ENCODE peak calls at places on chromosomes 3 and 15, in six cellular contexts. Y is activated CD4-positive, alpha-beta T cell treated with anti-CD3 and anti-CD28 coated beads, Interleukin-2, amount 10 ng/mL, durations not matched to agents 7 days and 5 days; E is amniotic stem cell; T is cardiac septum; K is foreskin melanocyte; M is RPMI7951. O is an unnamed sample.

GRCh38 chr3:69776926-69777581 is 37.8 kb downstream of the MITF start:
- DNase-seq in E (no peak), Y (no peak), M (no peak), K (no peak), T (no peak), O (no peak)

GRCh38 chr15:99976000-99976399 is 242.8 kb upstream of the LYSMD4 start:
- DNase-seq in Y (no peak), K (no peak), T (no peak), E (no peak), M (no peak), O (no peak)

GRCh38 chr3:107627962-107628542 is 105.3 kb downstream of the BBX start:
- DNase-seq in K (no peak), E (no peak), T (no peak), M (no peak), Y (no peak), O (no peak)

GRCh38 chr3:127049390-127049789 is 66.5 kb downstream of the PLXNA1 start:
- DNase-seq in M (peak; percentile 75), T (no peak), Y (no peak), E (no peak), K (no peak), O (no peak)

GRCh38 chr15:101027920-101028319 is 108.8 kb downstream of the LRRK1 start:
- DNase-seq in E (no peak), K (no peak), T (no peak), Y (no peak), M (no peak), O (peak; percentile 25)

GRCh38 chr15:90561344-90562244 is 31.9 kb downstream of the CRTC3 start:
- DNase-seq in T (no peak), K (no peak), M (no peak), E (no peak), Y (peak; percentile 75), O (no peak)

GRCh38 chr3:25021816-25022215 is 406.2 kb upstream of the RARB start:
- DNase-seq in K (no peak), T (no peak), Y (no peak), M (no peak), E (peak; percentile 12), O (no peak)

GRCh38 chr3:192156382-192156781 is 571.0 kb downstream of the FGF12 start:
- DNase-seq in K (no peak), E (no peak), T (no peak), Y (no peak), M (no peak), O (no peak)

GRCh38 chr3:77868725-77869124 is 828.8 kb downstream of the ROBO2 start:
- DNase-seq in T (no peak), M (no peak), K (no peak), E (no peak), Y (no peak), O (no peak)

GRCh38 chr3:51311055-51311454 is 74.0 kb upstream of the MANF start:
- DNase-seq in T (no peak), E (no peak), K (peak; percentile 3), Y (no peak), M (peak; percentile 24), O (no peak)

GRCh38 chr15:101534376-101534970 is 45.0 kb upstream of the PCSK6 start:
- DNase-seq in Y (no peak), K (no peak), T (no peak), M (no peak), E (no peak), O (peak; percentile 52)

GRCh38 chr3:193701896-193702644 is 109.1 kb downstream of the OPA1 start:
- DNase-seq in E (no peak), K (no peak), Y (no peak), M (peak; percentile 59), T (no peak), O (no peak)

GRCh38 chr3:16824085-16824696 is 60.6 kb upstream of the PLCL2 start:
- DNase-seq in M (no peak), E (no peak), T (no peak), Y (peak; percentile 53), K (no peak), O (no peak)

GRCh38 chr15:32888221-32888761 is 170.5 kb downstream of the GREM1 start:
- DNase-seq in M (peak; percentile 80), E (no peak), Y (no peak), K (no peak), T (no peak), O (no peak)

GRCh38 chr3:121557426-121557934 is 10.3 kb upstream of the ARGFX start:
- DNase-seq in T (no peak), K (peak; percentile 63), E (no peak), M (no peak), Y (no peak), O (no peak)

O was measured in sigmoid colon.